ENCODE peak calls at places on chromosome 3, in four cellular contexts. S is K562, E is GM12878, I is HepG2. D is an unnamed sample.

GRCh38 chr3:151439652-151440125 is 21.2 kb downstream of the IGSF10 start:
- DNase-seq in E (no peak), S (peak; percentile 44), I (peak; percentile 49), D (peak; percentile 54)

GRCh38 chr3:115838786-115839185 is 215.5 kb downstream of the GAP43 start:
- DNase-seq in I (no peak), S (no peak), E (no peak), D (no peak)

GRCh38 chr3:123105201-123106189 is 38.7 kb downstream of the PDIA5 start:
- DNase-seq in S (no peak), I (no peak), E (peak; percentile 33), D (no peak)

GRCh38 chr3:136195258-136196063 is 674 bp downstream of the MSL2 start:
- DNase-seq in S (peak; percentile 67), E (no peak), I (peak; percentile 61), D (peak; percentile 54)

GRCh38 chr3:115627180-115628074 is 4.1 kb downstream of the GAP43 start:
- DNase-seq in E (no peak), S (no peak), I (no peak), D (peak; percentile 10)

GRCh38 chr3:64063207-64063981 is 40.1 kb upstream of the PSMD6 start:
- DNase-seq in I (no peak), E (no peak), S (no peak), D (no peak)

GRCh38 chr3:13772321-13772745 is 107.5 kb downstream of the WNT7A start:
- DNase-seq in S (no peak), I (no peak), E (no peak), D (no peak)

GRCh38 chr3:119527731-119528130 is 29.4 kb downstream of the TIMMDC1 start:
- DNase-seq in E (no peak), S (no peak), I (no peak), D (no peak)

GRCh38 chr3:172143739-172144497 is 104.5 kb downstream of the FNDC3B start:
- DNase-seq in I (no peak), S (no peak), E (no peak), D (no peak)

GRCh38 chr3:59418836-59419235 is 369.0 kb upstream of the CFAP20DC start:
- DNase-seq in S (no peak), E (no peak), I (no peak), D (no peak)

GRCh38 chr3:111531446-111531845 is 10.6 kb upstream of the CD96 start:
- DNase-seq in E (no peak), S (no peak), I (no peak), D (no peak)

GRCh38 chr3:127444761-127445160 is 145.8 kb downstream of the TPRA1 start:
- DNase-seq in I (no peak), E (no peak), S (no peak), D (no peak)

GRCh38 chr3:195696632-195697278 is 24.0 kb upstream of the MUC20 start:
- DNase-seq in S (peak; percentile 35), I (no peak), E (no peak), D (no peak)

GRCh38 chr3:110995461-110996226 is 76.0 kb upstream of the NECTIN3 start:
- DNase-seq in I (peak; percentile 58), S (no peak), E (no peak), D (no peak)

GRCh38 chr3:98901032-98901464 is 447 bp downstream of the DCBLD2 start:
- DNase-seq in E (no peak), S (peak; percentile 40), I (peak; percentile 32), D (peak; percentile 34)

GRCh38 chr3:39506863-39507262 is 39.4 kb downstream of the MOBP start:
- DNase-seq in E (no peak), S (no peak), I (no peak), D (no peak)

GRCh38 chr3:56801151-56801596 is 575 bp downstream of the ARHGEF3 start:
- DNase-seq in S (no peak), E (no peak), I (no peak), D (no peak)

GRCh38 chr3:143928541-143929255 is 42.9 kb upstream of the DIPK2A start:
- DNase-seq in I (no peak), S (no peak), E (no peak), D (no peak)

GRCh38 chr3:197512691-197513571 is 42.8 kb downstream of the BDH1 start:
- DNase-seq in E (no peak), S (no peak), I (no peak), D (no peak)

GRCh38 chr3:70028311-70028710 is 28.8 kb downstream of the SAMMSON start:
- DNase-seq in I (no peak), S (no peak), E (no peak), D (no peak)

GRCh38 chr3:72907131-72907697 is 19.4 kb downstream of the GXYLT2 start:
- DNase-seq in S (no peak), E (no peak), I (no peak), D (no peak)

GRCh38 chr3:167754049-167754448 is 18.5 kb downstream of the SERPINI1 start:
- DNase-seq in E (no peak), S (no peak), I (no peak), D (no peak)

GRCh38 chr3:123757281-123757940 is 126.7 kb downstream of the MYLK start:
- DNase-seq in E (peak; percentile 13), I (no peak), S (no peak), D (no peak)

GRCh38 chr3:179608931-179609720 is 4.5 kb downstream of the NDUFB5 start:
- DNase-seq in S (no peak), E (peak; percentile 52), I (no peak), D (no peak)

GRCh38 chr3:120451670-120452220 is 953 bp upstream of the FSTL1 start:
- DNase-seq in S (no peak), E (no peak), I (no peak), D (no peak)

GRCh38 chr3:169945313-169945712 is 21.3 kb upstream of the SEC62 start:
- DNase-seq in S (peak; percentile 67), E (peak; percentile 85), I (no peak), D (peak; percentile 28)

GRCh38 chr3:100838157-100838556 is 128.9 kb downstream of the TFG start:
- DNase-seq in E (no peak), I (no peak), S (no peak), D (no peak)

GRCh38 chr3:123282461-123282860 is 80.7 kb downstream of the SEC22A start:
- DNase-seq in S (no peak), I (no peak), E (no peak), D (peak; percentile 6)

GRCh38 chr3:41933154-41933676 is 28.7 kb downstream of the ULK4 start:
- DNase-seq in E (no peak), I (no peak), S (no peak), D (no peak)

GRCh38 chr3:31710123-31710841 is 177.6 kb downstream of the STT3B start:
- DNase-seq in I (no peak), E (no peak), S (no peak), D (no peak)

GRCh38 chr3:174767853-174768382 is 91.2 kb upstream of the NAALADL2 start:
- DNase-seq in I (no peak), E (no peak), S (no peak), D (no peak)

GRCh38 chr3:45381168-45381852 is 7.1 kb upstream of the LARS2 start:
- DNase-seq in I (no peak), E (no peak), S (peak; percentile 24), D (no peak)

GRCh38 chr3:147509444-147509843 is 100.3 kb downstream of the ZIC1 start:
- DNase-seq in I (no peak), S (no peak), E (no peak), D (no peak)

GRCh38 chr3:161274691-161275298 is 53.7 kb downstream of the NMD3 start:
- DNase-seq in S (peak; percentile 45), I (peak; percentile 51), E (no peak), D (peak; percentile 37)

GRCh38 chr3:77048186-77048585 is 8.3 kb downstream of the ROBO2 start:
- DNase-seq in I (no peak), S (no peak), E (no peak), D (no peak)

GRCh38 chr3:17420668-17421067 is 321.8 kb downstream of the TBC1D5 start:
- DNase-seq in S (no peak), I (peak; percentile 74), E (no peak), D (no peak)

GRCh38 chr3:40645883-40646282 is 121.1 kb downstream of the ZNF621 start:
- DNase-seq in S (no peak), I (no peak), E (no peak), D (no peak)

GRCh38 chr3:50436063-50436674 is 67.3 kb downstream of the CACNA2D2 start:
- DNase-seq in S (peak; percentile 83), E (no peak), I (peak; percentile 50), D (peak; percentile 85)
- TF ChIP-seq FOXM1 in S (no peak), E (no peak), I (no peak), D (no peak)

DNA sequence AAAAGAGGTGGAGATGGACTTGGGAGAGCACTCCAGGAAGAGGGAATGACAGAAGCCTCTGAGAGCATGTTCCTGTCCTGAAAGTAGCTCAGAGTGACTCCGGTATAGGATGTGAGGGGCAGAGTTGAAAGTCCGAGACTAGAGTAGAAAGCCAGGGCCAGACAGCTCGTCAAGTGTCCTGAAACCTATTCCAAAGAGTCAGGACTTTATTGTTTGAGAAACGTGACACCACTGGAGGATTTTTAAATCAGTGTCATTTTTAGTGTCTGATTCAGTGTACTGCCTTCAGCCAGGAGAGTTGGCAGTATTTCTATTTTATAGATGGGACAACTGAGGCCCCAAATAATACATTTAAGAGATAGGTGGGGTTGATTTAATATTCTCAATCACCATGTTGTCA is 1.6 kb upstream of the RBMS3 start:
- DNase-seq in E (no peak), S (no peak), I (no peak), D (no peak)
- TF ChIP-seq FOXK2 in E (no peak), S (no peak), I (no peak), D (no peak)

GRCh38 chr3:364287-364686 is 167.7 kb downstream of the CHL1 start:
- DNase-seq in S (no peak), E (no peak), I (no peak), D (no peak)
- TF ChIP-seq FOXM1 in S (no peak), E (no peak), I (no peak), D (no peak)

GRCh38 chr3:125351814-125352456 is 23.2 kb downstream of the ZNF148 start:
- DNase-seq in E (no peak), S (no peak), I (no peak), D (no peak)
- TF ChIP-seq FOXK2 in E (no peak), S (no peak), I (no peak), D (no peak)

DNA sequence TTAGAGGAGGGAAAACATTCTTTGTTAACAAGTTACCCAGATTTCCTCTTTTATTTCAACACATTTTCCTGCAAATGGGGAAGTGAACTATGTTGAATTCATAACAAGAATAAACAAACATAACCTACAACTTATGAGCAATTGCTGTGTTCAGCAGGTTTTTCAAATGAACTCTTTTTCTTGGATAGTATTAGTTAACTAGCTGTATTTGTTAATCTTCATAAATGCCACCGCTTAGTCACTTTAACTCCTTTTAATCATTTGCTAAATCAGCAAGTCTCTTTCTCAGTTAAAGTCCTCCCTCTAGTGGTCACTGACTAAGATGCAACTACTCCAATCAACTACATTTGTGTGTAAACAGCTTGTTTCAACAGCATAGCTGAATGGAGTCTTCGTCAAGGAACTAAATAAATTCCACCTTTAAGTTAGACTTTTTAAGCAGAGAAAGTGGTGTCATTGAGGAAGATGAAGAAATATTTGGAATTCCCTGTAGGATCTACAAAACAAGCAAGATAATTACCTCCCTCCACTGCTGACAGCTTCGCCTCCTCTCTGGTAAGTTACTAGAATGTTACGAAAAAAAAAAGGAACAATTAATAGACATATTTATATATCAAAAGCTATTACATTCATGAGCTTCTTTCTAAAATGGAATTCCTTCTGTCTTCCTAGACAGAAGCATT is 1122.0 kb downstream of the ROBO1 start:
- DNase-seq in E (peak; percentile 39), S (peak; percentile 17), I (peak; percentile 78), D (peak; percentile 42)
- TF ChIP-seq FOXM1 in E (no peak), S (no peak), I (no peak), D (no peak)

D was measured in HEK293T.